ENCODE peak calls at places on chromosome X, in five cellular contexts. K is left colon, R is ELR, L is HT1080, F is left ventricle myocardium inferior. D is an unnamed sample.
A peak's percentile ranks its signal among the peaks of the same experiment; 100 is the strongest.

GRCh38 chrX:39827959-39828358 is 269.8 kb downstream of the BCOR start:
- DNase-seq in K (no peak), R (no peak), L (no peak), F (peak; percentile 21), D (no peak)

GRCh38 chrX:76148753-76149152 is 24.1 kb upstream of the PBDC1 start:
- DNase-seq in F (no peak), K (peak; percentile 43), L (peak; percentile 56), R (peak; percentile 43), D (no peak)

GRCh38 chrX:7027071-7027470 is 120.4 kb upstream of the STS start:
- DNase-seq in F (no peak), K (peak; percentile 25), L (no peak), R (no peak), D (no peak)

GRCh38 chrX:111519215-111519614 is 7.8 kb downstream of the SERTM2 start:
- DNase-seq in K (no peak), F (no peak), R (no peak), L (peak; percentile 15), D (no peak)

GRCh38 chrX:40083120-40083978 is 14.4 kb downstream of the BCOR start:
- DNase-seq in L (no peak), K (peak; percentile 44), R (no peak), F (peak; percentile 20), D (no peak)

GRCh38 chrX:3443186-3443585 is 96.7 kb upstream of the MXRA5 start:
- DNase-seq in R (no peak), F (no peak), K (no peak), L (no peak), D (no peak)

GRCh38 chrX:109347618-109348017 is 134.3 kb downstream of the GUCY2F start:
- DNase-seq in F (no peak), K (no peak), R (peak; percentile 29), L (peak; percentile 76), D (no peak)

GRCh38 chrX:119726900-119727555 is 31.4 kb upstream of the SOWAHD start:
- DNase-seq in R (peak; percentile 23), F (no peak), L (peak; percentile 52), K (no peak), D (no peak)

GRCh38 chrX:150465326-150465725 is 102.2 kb downstream of the MAMLD1 start:
- DNase-seq in F (no peak), K (no peak), R (no peak), L (no peak), D (peak; percentile 34)

D was measured in substantia nigra.